ENCODE peak calls at places on chromosome 13, in nine cellular contexts. One of them, this sample, is unnamed.

GRCh38 chr13:51425410-51426042 is 27.3 kb downstream of the INTS6 start:
- DNase-seq in type B pancreatic cell: no peak
- DNase-seq in uterus: no peak
- DNase-seq in DMS53: no peak
- DNase-seq in Calu3: no peak
- DNase-seq in sciatic nerve: no peak
- DNase-seq in stimulated activated CD8-positive, alpha-beta memory T cell treated with anti-CD3 and anti-CD28 coated beads, Interleukin-2, amount 100 ng/mL, for 48 hours: no peak
- DNase-seq in CD4-positive, alpha-beta T cell: no peak
- DNase-seq in mucosa of gallbladder: no peak
- DNase-seq in this sample: no peak

GRCh38 chr13:51666316-51666715 is 82.1 kb downstream of the WDFY2 start:
- DNase-seq in uterus: no peak
- DNase-seq in sciatic nerve: no peak
- DNase-seq in type B pancreatic cell: no peak
- DNase-seq in mucosa of gallbladder: no peak
- DNase-seq in Calu3: no peak
- DNase-seq in stimulated activated CD8-positive, alpha-beta memory T cell treated with anti-CD3 and anti-CD28 coated beads, Interleukin-2, amount 100 ng/mL, for 48 hours: no peak
- DNase-seq in DMS53: peak
- DNase-seq in CD4-positive, alpha-beta T cell: no peak
- DNase-seq in this sample: no peak

GRCh38 chr13:33931397-33931987 is 113.5 kb downstream of the RFC3 start:
- DNase-seq in Calu3: peak
- DNase-seq in mucosa of gallbladder: no peak
- DNase-seq in DMS53: peak
- DNase-seq in uterus: no peak
- DNase-seq in CD4-positive, alpha-beta T cell: no peak
- DNase-seq in stimulated activated CD8-positive, alpha-beta memory T cell treated with anti-CD3 and anti-CD28 coated beads, Interleukin-2, amount 100 ng/mL, for 48 hours: no peak
- DNase-seq in type B pancreatic cell: no peak
- DNase-seq in sciatic nerve: no peak
- DNase-seq in this sample: no peak

GRCh38 chr13:107493271-107493670 is 722.1 kb downstream of the LIG4 start:
- DNase-seq in CD4-positive, alpha-beta T cell: no peak
- DNase-seq in DMS53: no peak
- DNase-seq in mucosa of gallbladder: no peak
- DNase-seq in sciatic nerve: no peak
- DNase-seq in stimulated activated CD8-positive, alpha-beta memory T cell treated with anti-CD3 and anti-CD28 coated beads, Interleukin-2, amount 100 ng/mL, for 48 hours: no peak
- DNase-seq in type B pancreatic cell: no peak
- DNase-seq in Calu3: peak
- DNase-seq in uterus: no peak
- DNase-seq in this sample: no peak

GRCh38 chr13:109336730-109337129 is 449.7 kb downstream of the IRS2 start:
- DNase-seq in sciatic nerve: no peak
- DNase-seq in stimulated activated CD8-positive, alpha-beta memory T cell treated with anti-CD3 and anti-CD28 coated beads, Interleukin-2, amount 100 ng/mL, for 48 hours: no peak
- DNase-seq in mucosa of gallbladder: no peak
- DNase-seq in type B pancreatic cell: no peak
- DNase-seq in CD4-positive, alpha-beta T cell: no peak
- DNase-seq in uterus: no peak
- DNase-seq in Calu3: no peak
- DNase-seq in DMS53: no peak
- DNase-seq in this sample: no peak

GRCh38 chr13:98779695-98780094 is 27.2 kb upstream of the SLC15A1 start:
- DNase-seq in type B pancreatic cell: no peak
- DNase-seq in DMS53: no peak
- DNase-seq in CD4-positive, alpha-beta T cell: no peak
- DNase-seq in stimulated activated CD8-positive, alpha-beta memory T cell treated with anti-CD3 and anti-CD28 coated beads, Interleukin-2, amount 100 ng/mL, for 48 hours: no peak
- DNase-seq in sciatic nerve: no peak
- DNase-seq in Calu3: no peak
- DNase-seq in uterus: no peak
- DNase-seq in mucosa of gallbladder: no peak
- DNase-seq in this sample: no peak

GRCh38 chr13:39787086-39787487 is 131.6 kb downstream of the COG6 start:
- DNase-seq in stimulated activated CD8-positive, alpha-beta memory T cell treated with anti-CD3 and anti-CD28 coated beads, Interleukin-2, amount 100 ng/mL, for 48 hours: no peak
- DNase-seq in uterus: no peak
- DNase-seq in type B pancreatic cell: no peak
- DNase-seq in DMS53: no peak
- DNase-seq in mucosa of gallbladder: no peak
- DNase-seq in CD4-positive, alpha-beta T cell: no peak
- DNase-seq in Calu3: no peak
- DNase-seq in sciatic nerve: no peak
- DNase-seq in this sample: no peak

GRCh38 chr13:105665284-105665683 is 870.2 kb downstream of the EFNB2 start:
- DNase-seq in stimulated activated CD8-positive, alpha-beta memory T cell treated with anti-CD3 and anti-CD28 coated beads, Interleukin-2, amount 100 ng/mL, for 48 hours: no peak
- DNase-seq in DMS53: no peak
- DNase-seq in sciatic nerve: no peak
- DNase-seq in Calu3: no peak
- DNase-seq in type B pancreatic cell: no peak
- DNase-seq in uterus: no peak
- DNase-seq in CD4-positive, alpha-beta T cell: no peak
- DNase-seq in mucosa of gallbladder: no peak
- DNase-seq in this sample: no peak

GRCh38 chr13:78743972-78744371 is 85.0 kb upstream of the OBI1 start:
- DNase-seq in sciatic nerve: no peak
- DNase-seq in type B pancreatic cell: no peak
- DNase-seq in DMS53: no peak
- DNase-seq in stimulated activated CD8-positive, alpha-beta memory T cell treated with anti-CD3 and anti-CD28 coated beads, Interleukin-2, amount 100 ng/mL, for 48 hours: no peak
- DNase-seq in mucosa of gallbladder: no peak
- DNase-seq in Calu3: no peak
- DNase-seq in uterus: no peak
- DNase-seq in CD4-positive, alpha-beta T cell: no peak
- DNase-seq in this sample: no peak